ENCODE peak calls at places on chromosomes 6 and 20, in four cellular contexts. R, A, P and S are unnamed samples.

GRCh38 chr20:43570496-43570895 is 11.7 kb downstream of the SGK2 start:
- DNase-seq in R (no peak), A (no peak), P (no peak), S (no peak)

GRCh38 chr20:64091762-64092161 is 7.6 kb upstream of the LKAAEAR1 start:
- DNase-seq in R (no peak), A (no peak), P (no peak), S (no peak)

GRCh38 chr6:26187981-26188635 is 100.9 kb downstream of the HFE start:
- DNase-seq in R (peak), A (no peak), P (peak), S (peak)

GRCh38 chr6:36241728-36242127 is 28.1 kb upstream of the PNPLA1 start:
- DNase-seq in R (peak), A (no peak), P (peak), S (peak)

GRCh38 chr20:63441777-63442493 is 30.5 kb downstream of the KCNQ2 start:
- DNase-seq in R (peak), A (peak), P (peak), S (peak)

GRCh38 chr6:31403283-31403989 is at the start of gene MICA:
- DNase-seq in R (peak), A (peak), P (peak), S (peak)

GRCh38 chr6:148342146-148343027 is at the start of gene SASH1:
- DNase-seq in R (peak), A (peak), P (peak), S (peak)

GRCh38 chr6:38773338-38773737 is 58.2 kb downstream of the DNAH8 start:
- DNase-seq in R (no peak), A (no peak), P (no peak), S (no peak)

GRCh38 chr6:145783796-145784195 is 30.8 kb downstream of the FBXO30 start:
- DNase-seq in R (no peak), A (no peak), P (no peak), S (no peak)

GRCh38 chr20:35385733-35386132 is 26.0 kb downstream of the UQCC1 start:
- DNase-seq in R (peak), A (no peak), P (peak), S (no peak)

DNA sequence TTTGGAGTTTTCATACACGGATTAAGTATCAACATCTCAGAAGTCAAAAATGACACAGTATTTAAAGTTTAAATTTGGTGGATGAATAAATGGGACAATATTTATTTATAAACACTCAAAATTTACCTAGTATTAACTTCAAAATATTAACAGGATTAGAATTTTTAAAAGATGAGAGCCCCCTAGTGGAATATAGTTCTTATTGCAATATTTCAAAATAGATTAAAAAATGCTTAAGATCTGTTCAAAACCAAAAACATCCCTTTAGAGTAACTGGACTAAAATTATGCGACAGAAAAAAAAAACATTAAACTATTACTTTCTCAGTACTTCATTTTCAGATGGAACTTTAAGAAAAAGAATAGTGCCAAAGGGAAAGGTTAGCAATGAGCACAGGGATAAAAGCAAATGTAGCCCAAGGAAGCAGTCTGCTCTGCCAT is 56.6 kb downstream of the SNX14 start:
- DNase-seq in R (peak), A (no peak), P (peak), S (peak)
- TF ChIP-seq CTCF in R (peak), A (peak), P (peak), S (peak)

GRCh38 chr6:52511572-52512151 is 65.2 kb downstream of the TRAM2 start:
- DNase-seq in R (peak), A (no peak), P (no peak), S (peak)
- TF ChIP-seq CTCF in R (no peak), A (no peak), P (no peak), S (no peak)

DNA sequence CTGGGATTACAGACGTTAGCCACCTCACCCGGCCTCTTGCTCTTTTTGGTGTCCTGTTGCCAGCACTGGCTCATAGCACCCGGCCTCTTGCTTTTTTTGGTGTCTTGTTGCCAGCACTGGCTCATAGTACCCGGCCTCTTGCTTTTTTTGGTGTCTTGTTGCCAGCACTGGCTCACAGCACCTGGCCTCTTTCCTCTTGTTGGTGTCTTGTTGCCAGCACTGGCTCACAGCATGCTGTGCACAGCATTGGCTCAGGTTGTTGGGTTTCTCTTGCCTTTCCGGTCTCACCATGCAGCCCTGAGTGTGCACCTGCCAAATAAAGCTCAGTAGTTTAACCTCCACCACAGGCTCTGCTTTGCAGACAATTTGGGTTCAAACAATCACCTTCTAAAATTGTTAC is 208.2 kb downstream of the THBS2 start:
- DNase-seq in R (no peak), A (no peak), P (no peak), S (no peak)
- TF ChIP-seq CTCF in R (no peak), A (no peak), P (no peak), S (no peak)

DNA sequence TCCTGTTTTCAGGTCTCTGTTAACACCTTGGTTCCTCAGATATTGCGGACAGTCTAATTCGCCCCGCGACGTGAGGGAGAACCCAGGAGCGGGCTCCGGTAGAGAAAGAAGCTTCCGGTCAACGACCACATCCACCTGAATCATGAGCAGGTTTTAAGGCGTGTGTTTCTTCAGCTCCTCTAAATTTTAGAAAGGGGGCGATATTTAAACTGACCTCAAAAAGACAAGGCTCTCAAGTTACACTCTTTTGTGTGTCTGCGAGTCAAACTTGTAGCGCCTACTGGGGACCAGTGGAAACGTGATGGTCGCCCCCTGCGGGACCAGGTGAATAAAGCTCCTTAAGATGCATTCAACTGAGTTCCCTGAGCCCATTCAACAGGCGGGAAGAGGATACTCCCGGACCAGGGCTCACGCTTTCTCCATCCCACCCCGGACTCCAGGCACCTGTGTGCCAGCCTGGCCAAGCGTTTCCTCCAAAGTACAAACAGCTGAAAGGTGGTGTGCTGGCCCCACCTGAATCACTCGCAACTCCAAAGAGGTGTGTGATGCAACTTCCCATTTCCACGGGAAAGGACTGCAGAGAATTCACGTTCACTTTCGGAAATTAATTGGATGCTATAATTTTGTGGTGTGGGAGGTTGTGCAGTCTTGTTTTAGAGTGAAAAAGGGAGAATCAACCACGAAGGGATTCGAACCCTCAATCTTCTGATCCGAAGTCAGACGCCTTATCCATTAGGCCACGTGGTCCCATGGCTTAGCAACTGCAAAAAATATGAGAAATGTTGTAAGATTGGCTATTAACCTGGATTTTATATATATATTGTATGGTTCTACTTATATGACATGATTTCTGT is 17.0 kb downstream of the GPX5 start:
- DNase-seq in R (peak), A (peak), P (peak), S (peak)
- TF ChIP-seq CTCF in R (peak), A (peak), P (peak), S (peak)

DNA sequence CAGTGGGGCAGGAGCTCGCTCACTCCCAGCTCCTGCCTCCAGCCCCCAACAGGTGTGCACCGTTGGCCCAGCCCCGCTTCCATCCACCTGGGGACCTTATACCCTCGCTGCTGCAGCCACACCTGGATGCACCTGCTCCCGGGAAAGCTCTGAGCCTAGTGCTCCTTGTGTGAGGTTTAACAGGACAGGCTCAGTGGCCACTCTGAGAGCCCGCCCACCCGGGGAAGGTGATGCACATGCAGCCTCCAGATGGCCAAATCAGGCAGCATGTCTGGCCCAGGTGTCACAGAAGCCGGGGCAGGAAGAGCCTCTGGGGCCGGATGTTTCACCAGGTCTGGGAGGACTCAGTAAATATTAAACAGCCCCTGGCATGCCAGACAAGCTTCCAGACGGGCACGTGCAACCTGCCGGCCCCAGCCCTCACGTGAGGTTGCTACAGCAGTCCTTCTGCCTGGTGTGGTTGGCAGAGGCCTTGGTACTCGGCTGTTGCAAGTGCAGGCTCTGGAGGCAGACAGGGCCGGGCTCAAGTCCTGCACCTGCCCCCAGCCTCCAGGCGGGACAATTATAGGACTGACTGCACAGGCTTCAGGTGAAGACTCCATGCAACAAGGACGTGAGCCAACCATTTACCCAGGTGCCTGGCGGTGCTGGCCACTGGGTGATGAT is 66.9 kb downstream of the RIPOR3 start:
- DNase-seq in R (no peak), A (peak), P (no peak), S (no peak)
- TF ChIP-seq CTCF in R (no peak), A (no peak), P (no peak), S (no peak)